ENCODE peak calls at places on chromosomes 12 and 14, in six cellular contexts. Z, G, E, H, M and Y are unnamed samples.

GRCh38 chr12:53231859-53232640 is at the start of gene RARG:
- DNase-seq in Z (peak; percentile 83), G (no peak), E (no peak), H (peak; percentile 73), M (no peak), Y (peak; percentile 92)

GRCh38 chr12:24551368-24551767 is 397.5 kb downstream of the BCAT1 start:
- DNase-seq in Z (no peak), G (no peak), E (no peak), H (no peak), M (no peak), Y (no peak)

GRCh38 chr14:94531187-94531586 is 21.9 kb upstream of the SERPINA12 start:
- DNase-seq in Z (no peak), G (no peak), E (no peak), H (no peak), M (no peak), Y (no peak)

GRCh38 chr12:1443421-1444141 is 150.8 kb downstream of the FBXL14 start:
- DNase-seq in Z (no peak), G (no peak), E (no peak), H (no peak), M (peak; percentile 45), Y (no peak)

GRCh38 chr12:121036810-121037326 is 2.2 kb downstream of the OASL start:
- DNase-seq in Z (no peak), G (no peak), E (peak; percentile 35), H (no peak), M (no peak), Y (no peak)

GRCh38 chr12:57240069-57240921 is 10.7 kb downstream of the STAC3 start:
- DNase-seq in Z (no peak), G (no peak), E (no peak), H (peak; percentile 57), M (no peak), Y (peak; percentile 85)

GRCh38 chr12:14567311-14568195 is at the start of gene PLBD1:
- DNase-seq in Z (peak; percentile 43), G (peak; percentile 74), E (no peak), H (no peak), M (no peak), Y (peak; percentile 86)

GRCh38 chr12:69466867-69467266 is 3.3 kb upstream of the FRS2 start:
- DNase-seq in Z (no peak), G (peak; percentile 83), E (no peak), H (no peak), M (no peak), Y (no peak)

GRCh38 chr14:51328089-51328941 is 88.3 kb downstream of the TMX1 start:
- DNase-seq in Z (peak; percentile 22), G (no peak), E (no peak), H (no peak), M (no peak), Y (no peak)

GRCh38 chr14:95361373-95362179 is 41.9 kb upstream of the CLMN start:
- DNase-seq in Z (peak; percentile 27), G (no peak), E (no peak), H (no peak), M (no peak), Y (peak; percentile 87)

GRCh38 chr12:76820888-76821482 is 57.1 kb downstream of the ZDHHC17 start:
- DNase-seq in Z (no peak), G (peak; percentile 39), E (no peak), H (no peak), M (no peak), Y (peak; percentile 39)

GRCh38 chr12:16474801-16475200 is 127.4 kb downstream of the MGST1 start:
- DNase-seq in Z (no peak), G (no peak), E (no peak), H (no peak), M (no peak), Y (no peak)

DNA sequence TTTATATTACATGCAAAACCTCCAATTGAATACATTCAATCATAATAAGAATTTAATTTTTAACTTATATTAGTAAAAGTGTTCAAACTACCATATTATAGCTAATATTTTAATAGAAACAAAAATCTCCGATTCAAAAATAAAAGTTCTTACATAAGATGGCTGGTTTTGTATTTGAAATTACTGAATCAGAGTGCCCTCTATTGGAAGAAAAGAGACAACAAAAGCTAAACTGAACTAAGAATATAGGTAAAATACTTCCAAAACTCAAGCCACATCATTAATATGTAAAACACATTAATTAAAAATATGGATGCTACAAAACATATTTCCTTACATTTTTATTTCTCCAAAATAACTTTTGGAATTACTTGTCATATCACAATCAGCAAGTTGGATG is 120.3 kb downstream of the GARIN6 start:
- DNase-seq in Z (no peak), G (no peak), E (no peak), H (no peak), M (no peak), Y (no peak)
- H3K4me3 ChIP-seq in Z (peak overlapping the region; percentile 53), G (no peak overlapping the region), E (no peak overlapping the region), H (no peak overlapping the region), M (no peak overlapping the region), Y (no peak overlapping the region)

DNA sequence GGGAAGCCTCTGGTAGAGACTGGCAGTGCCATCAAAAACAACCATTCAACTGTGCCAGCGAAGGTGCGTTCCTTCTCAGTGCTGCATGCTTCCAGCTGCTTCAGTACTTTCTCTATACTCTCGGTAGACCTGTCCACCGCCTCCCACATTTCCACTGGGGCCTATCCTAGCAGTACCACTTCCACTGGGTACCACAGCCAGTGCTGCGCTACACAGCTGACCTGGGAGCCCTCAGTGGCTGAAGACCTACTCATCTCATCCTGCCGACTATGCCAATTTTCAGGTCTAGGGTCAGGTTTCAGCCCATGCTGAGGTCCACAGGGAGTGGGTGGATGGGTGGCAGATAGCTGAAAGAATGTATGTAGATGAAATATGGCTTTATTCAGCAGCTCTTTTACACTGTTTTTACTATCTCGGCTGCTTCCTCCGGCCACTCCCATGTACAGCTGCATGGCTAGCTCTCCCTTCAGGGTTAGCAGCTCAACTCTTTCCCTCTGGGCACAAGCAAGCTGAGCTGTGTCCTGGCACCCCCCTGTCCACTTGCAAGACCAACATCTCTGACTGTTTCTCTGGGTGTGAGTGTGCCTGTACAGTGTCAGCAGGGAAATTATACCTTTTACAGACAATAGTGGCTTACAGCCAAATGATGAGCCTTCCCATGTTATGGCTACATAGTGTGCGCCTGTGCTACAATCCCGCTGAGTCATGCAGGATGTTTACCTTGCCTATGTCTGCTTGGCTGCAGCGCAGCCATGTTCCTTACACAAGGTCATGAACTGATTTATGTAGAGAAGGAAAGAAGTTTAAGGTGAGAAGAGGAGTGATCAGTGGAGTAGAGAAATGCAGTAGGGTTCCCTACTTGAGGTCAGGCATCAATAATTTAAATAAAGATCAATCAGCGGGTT is 125.7 kb upstream of the DDHD1 start:
- DNase-seq in Z (no peak), G (no peak), E (no peak), H (no peak), M (no peak), Y (no peak)
- H3K36me3 ChIP-seq in Z (no peaks in the 10 kb centered on the region), G (no peaks in the 10 kb centered on the region), E (no peaks in the 10 kb centered on the region), H (no peaks in the 10 kb centered on the region), M (no peaks in the 10 kb centered on the region), Y (no peaks in the 10 kb centered on the region)

GRCh38 chr14:59630281-59630963 is 53.8 kb upstream of the CCDC175 start:
- DNase-seq in Z (no peak), G (no peak), E (no peak), H (no peak), M (no peak), Y (peak; percentile 84)

GRCh38 chr14:59622641-59623040 is 46.0 kb upstream of the CCDC175 start:
- DNase-seq in Z (no peak), G (no peak), E (no peak), H (no peak), M (no peak), Y (no peak)

GRCh38 chr14:59631237-59631636 is 54.6 kb upstream of the CCDC175 start:
- DNase-seq in Z (no peak), G (no peak), E (no peak), H (no peak), M (no peak), Y (peak; percentile 64)

GRCh38 chr14:59629384-59630158 is 53.0 kb upstream of the CCDC175 start:
- DNase-seq in Z (no peak), G (no peak), E (no peak), H (no peak), M (no peak), Y (peak; percentile 7)

DNA sequence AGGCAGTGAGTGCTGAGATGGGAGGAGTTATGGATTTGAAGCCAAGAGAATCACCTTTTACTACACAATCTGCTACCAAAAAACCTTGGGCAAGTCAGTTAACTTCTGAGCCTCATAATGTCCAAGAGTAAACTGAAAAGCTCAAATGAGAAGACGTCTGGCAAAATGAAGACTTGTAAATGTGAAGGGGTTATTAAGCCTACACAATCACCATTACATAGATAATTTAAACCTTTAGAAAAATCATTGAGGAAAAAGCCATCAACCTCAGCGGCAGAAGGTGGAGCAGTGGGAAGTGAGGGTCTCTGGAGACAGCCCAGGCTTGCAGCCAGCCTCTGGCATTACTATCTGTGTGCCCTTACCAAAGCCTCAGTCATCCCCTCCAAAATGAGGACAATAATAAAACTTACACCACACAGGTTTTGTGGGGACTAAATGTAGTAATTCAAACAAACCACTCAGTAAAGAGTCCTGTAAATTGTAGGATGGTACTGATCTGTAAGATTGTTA is 50.5 kb upstream of the CCDC175 start:
- DNase-seq in Z (no peak), G (no peak), E (no peak), H (no peak), M (no peak), Y (no peak)
- H3K27me3 ChIP-seq in Z (peaks cover 22% of the 10 kb centered on the region), G (peaks cover 20% of the 10 kb centered on the region), E (peaks cover 8% of the 10 kb centered on the region), H (peaks cover 5% of the 10 kb centered on the region), M (peaks cover 3% of the 10 kb centered on the region), Y (peaks cover 19% of the 10 kb centered on the region)

DNA sequence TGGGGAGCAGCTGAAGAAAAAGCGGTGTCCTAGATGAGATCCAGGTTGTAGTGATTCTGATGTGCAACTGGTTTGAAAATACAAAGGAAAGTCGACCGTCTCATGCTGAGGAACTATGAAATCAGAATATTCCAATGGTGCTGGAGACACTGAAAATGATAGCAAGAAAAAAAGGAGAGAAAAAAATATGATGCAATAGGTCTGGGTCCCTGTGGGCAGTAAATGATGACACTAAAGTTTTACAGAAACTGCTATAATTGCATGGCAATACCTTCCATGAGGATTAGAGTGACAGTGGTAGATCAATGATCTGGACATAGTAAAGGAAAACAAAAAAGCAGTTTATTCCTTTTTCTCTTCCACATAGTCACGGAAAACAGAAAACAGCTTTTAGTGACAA is 2.3 kb downstream of the PYM1 start:
- DNase-seq in Z (no peak), G (no peak), E (no peak), H (no peak), M (no peak), Y (no peak)
- H3K4me3 ChIP-seq in Z (no peak overlapping the region), G (no peak overlapping the region), E (no peak overlapping the region), H (no peak overlapping the region), M (no peak overlapping the region), Y (no peak overlapping the region)

DNA sequence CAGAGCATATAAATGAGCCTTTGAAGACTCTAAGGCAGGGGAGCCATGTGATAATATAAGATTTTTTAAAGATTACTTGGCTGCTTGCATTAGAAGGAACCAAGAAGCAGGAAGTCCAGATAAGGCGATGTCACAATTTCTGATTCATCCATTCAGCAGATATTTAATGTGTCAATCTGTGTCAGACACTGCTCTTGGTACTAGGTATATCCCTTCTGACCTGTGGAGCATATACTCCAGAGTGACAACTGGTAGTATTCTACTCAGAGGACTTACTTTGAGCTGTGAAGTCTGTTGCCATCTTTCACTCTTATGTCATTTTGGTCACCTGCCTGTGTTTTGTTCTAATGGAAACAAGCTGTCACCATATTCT is 10.7 kb downstream of the EID3 start:
- DNase-seq in Z (no peak), G (no peak), E (no peak), H (no peak), M (no peak), Y (no peak)
- H3K36me3 ChIP-seq in Z (no peaks in the 10 kb centered on the region), G (peaks cover 88% of the 10 kb centered on the region), E (no peaks in the 10 kb centered on the region), H (peaks cover 30% of the 10 kb centered on the region), M (peaks cover 20% of the 10 kb centered on the region), Y (peaks cover 38% of the 10 kb centered on the region)